ENCODE peak calls at places on chromosomes 13 and 19, in six cellular contexts. One of them, this sample, is unnamed.
A peak's percentile ranks its signal among the peaks of the same experiment; 100 is the strongest.

GRCh38 chr13:27036236-27036981 is 135.2 kb downstream of the USP12 start:
- DNase-seq in HCT116: peak; percentile 32
- DNase-seq in neural progenitor cell: no peak
- DNase-seq in MM.1S: no peak
- DNase-seq in GM23248: peak; percentile 30
- DNase-seq in SK-N-SH: no peak
- DNase-seq in this sample: peak; percentile 72

GRCh38 chr13:27028683-27029480 is 142.7 kb downstream of the USP12 start:
- DNase-seq in HCT116: no peak
- DNase-seq in neural progenitor cell: no peak
- DNase-seq in MM.1S: no peak
- DNase-seq in GM23248: no peak
- DNase-seq in SK-N-SH: no peak
- DNase-seq in this sample: peak; percentile 56

GRCh38 chr19:14519245-14519859 is 1.2 kb upstream of the DNAJB1 start:
- DNase-seq in HCT116: no peak
- DNase-seq in neural progenitor cell: no peak
- DNase-seq in MM.1S: no peak
- DNase-seq in GM23248: no peak
- DNase-seq in SK-N-SH: no peak
- DNase-seq in this sample: no peak

GRCh38 chr13:40351537-40352384 is 314.7 kb downstream of the FOXO1 start:
- DNase-seq in HCT116: no peak
- DNase-seq in neural progenitor cell: no peak
- DNase-seq in MM.1S: no peak
- DNase-seq in GM23248: no peak
- DNase-seq in SK-N-SH: no peak
- DNase-seq in this sample: no peak

GRCh38 chr13:32905063-32905863 is 111.0 kb upstream of the KL start:
- DNase-seq in HCT116: no peak
- DNase-seq in neural progenitor cell: no peak
- DNase-seq in MM.1S: peak; percentile 39
- DNase-seq in GM23248: peak; percentile 67
- DNase-seq in SK-N-SH: no peak
- DNase-seq in this sample: peak; percentile 20

GRCh38 chr13:74930402-74931165 is 551.4 kb downstream of the TBC1D4 start:
- DNase-seq in HCT116: no peak
- DNase-seq in neural progenitor cell: no peak
- DNase-seq in MM.1S: no peak
- DNase-seq in GM23248: peak; percentile 88
- DNase-seq in SK-N-SH: no peak
- DNase-seq in this sample: peak; percentile 86

GRCh38 chr13:33514362-33514761 is 228.8 kb upstream of the STARD13 start:
- DNase-seq in HCT116: no peak
- DNase-seq in neural progenitor cell: peak; percentile 36
- DNase-seq in MM.1S: no peak
- DNase-seq in GM23248: peak; percentile 10
- DNase-seq in SK-N-SH: no peak
- DNase-seq in this sample: peak; percentile 19

GRCh38 chr13:64239372-64239771 is 2823.7 kb upstream of the PCDH20 start:
- DNase-seq in HCT116: no peak
- DNase-seq in neural progenitor cell: no peak
- DNase-seq in MM.1S: no peak
- DNase-seq in GM23248: peak; percentile 15
- DNase-seq in SK-N-SH: no peak
- DNase-seq in this sample: peak; percentile 47

GRCh38 chr19:39444598-39445257 is 654 bp upstream of the SUPT5H start:
- DNase-seq in HCT116: no peak
- DNase-seq in neural progenitor cell: no peak
- DNase-seq in MM.1S: peak; percentile 33
- DNase-seq in GM23248: peak; percentile 58
- DNase-seq in SK-N-SH: no peak
- DNase-seq in this sample: no peak

GRCh38 chr13:56015919-56016318 is 1124.8 kb upstream of the PRR20A start:
- DNase-seq in HCT116: no peak
- DNase-seq in neural progenitor cell: no peak
- DNase-seq in MM.1S: no peak
- DNase-seq in GM23248: no peak
- DNase-seq in SK-N-SH: peak; percentile 3
- DNase-seq in this sample: no peak

GRCh38 chr13:38582133-38582532 is 104.7 kb upstream of the FREM2 start:
- DNase-seq in HCT116: no peak
- DNase-seq in neural progenitor cell: peak; percentile 61
- DNase-seq in MM.1S: peak; percentile 33
- DNase-seq in GM23248: peak; percentile 57
- DNase-seq in SK-N-SH: peak; percentile 20
- DNase-seq in this sample: peak; percentile 59

GRCh38 chr19:17952041-17952976 is 14.6 kb upstream of the KCNN1 start:
- DNase-seq in HCT116: no peak
- DNase-seq in neural progenitor cell: peak; percentile 50
- DNase-seq in MM.1S: no peak
- DNase-seq in GM23248: no peak
- DNase-seq in SK-N-SH: peak; percentile 75
- DNase-seq in this sample: no peak

GRCh38 chr13:79548886-79549285 is 67.9 kb downstream of the NDFIP2 start:
- DNase-seq in HCT116: no peak
- DNase-seq in neural progenitor cell: no peak
- DNase-seq in MM.1S: no peak
- DNase-seq in GM23248: no peak
- DNase-seq in SK-N-SH: peak; percentile 17
- DNase-seq in this sample: peak; percentile 26

GRCh38 chr13:113903361-113903760 is 39.5 kb upstream of the GAS6 start:
- DNase-seq in HCT116: no peak
- DNase-seq in neural progenitor cell: no peak
- DNase-seq in MM.1S: no peak
- DNase-seq in GM23248: peak; percentile 93
- DNase-seq in SK-N-SH: no peak
- DNase-seq in this sample: no peak

GRCh38 chr19:13507053-13507611 is 853 bp upstream of the CACNA1A start:
- DNase-seq in HCT116: no peak
- DNase-seq in neural progenitor cell: peak; percentile 77
- DNase-seq in MM.1S: no peak
- DNase-seq in GM23248: peak; percentile 67
- DNase-seq in SK-N-SH: no peak
- DNase-seq in this sample: no peak

GRCh38 chr13:98252931-98253470 is 75.9 kb upstream of the RNF113B start:
- DNase-seq in HCT116: peak; percentile 21
- DNase-seq in neural progenitor cell: no peak
- DNase-seq in MM.1S: no peak
- DNase-seq in GM23248: peak; percentile 83
- DNase-seq in SK-N-SH: no peak
- DNase-seq in this sample: no peak

GRCh38 chr19:45217193-45217956 is 27.8 kb downstream of the EXOC3L2 start:
- DNase-seq in HCT116: no peak
- DNase-seq in neural progenitor cell: peak; percentile 51
- DNase-seq in MM.1S: no peak
- DNase-seq in GM23248: peak; percentile 48
- DNase-seq in SK-N-SH: peak; percentile 70
- DNase-seq in this sample: no peak

GRCh38 chr19:14450168-14450874 is 17.2 kb downstream of the PKN1 start:
- DNase-seq in HCT116: peak; percentile 87
- DNase-seq in neural progenitor cell: peak; percentile 65
- DNase-seq in MM.1S: peak; percentile 31
- DNase-seq in GM23248: peak; percentile 66
- DNase-seq in SK-N-SH: peak; percentile 95
- DNase-seq in this sample: peak; percentile 67

GRCh38 chr13:77306458-77306857 is 20.4 kb downstream of the MYCBP2 start:
- DNase-seq in HCT116: no peak
- DNase-seq in neural progenitor cell: no peak
- DNase-seq in MM.1S: no peak
- DNase-seq in GM23248: no peak
- DNase-seq in SK-N-SH: no peak
- DNase-seq in this sample: no peak

GRCh38 chr13:77305276-77305675 is 21.6 kb downstream of the MYCBP2 start:
- DNase-seq in HCT116: no peak
- DNase-seq in neural progenitor cell: no peak
- DNase-seq in MM.1S: no peak
- DNase-seq in GM23248: no peak
- DNase-seq in SK-N-SH: no peak
- DNase-seq in this sample: no peak

GRCh38 chr13:77298403-77298802 is 28.5 kb downstream of the MYCBP2 start:
- DNase-seq in HCT116: no peak
- DNase-seq in neural progenitor cell: no peak
- DNase-seq in MM.1S: no peak
- DNase-seq in GM23248: no peak
- DNase-seq in SK-N-SH: no peak
- DNase-seq in this sample: no peak

GRCh38 chr13:77299587-77299986 is 27.3 kb downstream of the MYCBP2 start:
- DNase-seq in HCT116: no peak
- DNase-seq in neural progenitor cell: no peak
- DNase-seq in MM.1S: no peak
- DNase-seq in GM23248: no peak
- DNase-seq in SK-N-SH: no peak
- DNase-seq in this sample: no peak

GRCh38 chr13:77300176-77301141 is 26.4 kb downstream of the MYCBP2 start:
- DNase-seq in HCT116: no peak
- DNase-seq in neural progenitor cell: no peak
- DNase-seq in MM.1S: no peak
- DNase-seq in GM23248: peak; percentile 85
- DNase-seq in SK-N-SH: no peak
- DNase-seq in this sample: peak; percentile 23
- TF ChIP-seq EZH2phosphoT487 in HCT116: no peak
- TF ChIP-seq EZH2phosphoT487 in neural progenitor cell: no peak
- TF ChIP-seq EZH2phosphoT487 in MM.1S: no peak
- TF ChIP-seq EZH2phosphoT487 in GM23248: no peak
- TF ChIP-seq EZH2phosphoT487 in SK-N-SH: no peak
- TF ChIP-seq EZH2phosphoT487 in this sample: no peak

DNA sequence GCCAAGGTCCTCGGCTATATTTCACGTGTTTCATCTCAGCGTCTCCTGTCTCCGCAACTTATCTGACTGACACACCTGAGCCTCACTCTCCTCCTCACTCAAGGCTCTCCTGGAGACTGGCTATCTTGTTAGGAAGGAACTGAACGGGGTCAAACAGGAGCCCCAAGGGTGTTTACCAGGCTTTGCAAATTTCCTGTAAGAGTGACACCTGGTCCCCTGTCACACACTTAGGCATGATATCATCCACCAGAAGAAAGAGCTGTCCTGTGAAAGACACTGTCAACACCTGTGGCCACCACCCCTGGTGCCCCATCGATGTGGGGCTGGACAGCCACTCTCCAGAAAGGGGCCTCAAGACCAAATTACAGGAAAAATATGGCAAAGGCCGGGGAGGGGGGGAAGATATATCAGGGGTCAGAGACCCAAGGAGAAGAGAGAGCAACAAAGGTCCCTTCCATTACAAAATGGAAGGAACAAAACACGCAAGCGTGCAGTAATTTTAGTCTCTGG is 2.9 kb downstream of the CD70 start:
- DNase-seq in HCT116: no peak
- DNase-seq in neural progenitor cell: peak; percentile 10
- DNase-seq in MM.1S: no peak
- DNase-seq in GM23248: no peak
- DNase-seq in SK-N-SH: no peak
- DNase-seq in this sample: no peak
- H3K9ac ChIP-seq in HCT116: no peak overlapping the region
- H3K9ac ChIP-seq in neural progenitor cell: no peak overlapping the region
- H3K9ac ChIP-seq in MM.1S: no peak overlapping the region
- H3K9ac ChIP-seq in GM23248: no peak overlapping the region
- H3K9ac ChIP-seq in SK-N-SH: peak overlapping the region; percentile 67
- H3K9ac ChIP-seq in this sample: no peak overlapping the region

GRCh38 chr19:4694211-4694987 is 24.3 kb upstream of the MYDGF start:
- DNase-seq in HCT116: peak; percentile 93
- DNase-seq in neural progenitor cell: no peak
- DNase-seq in MM.1S: no peak
- DNase-seq in GM23248: peak; percentile 85
- DNase-seq in SK-N-SH: no peak
- DNase-seq in this sample: peak; percentile 100
- TF ChIP-seq EZH2phosphoT487 in HCT116: no peak
- TF ChIP-seq EZH2phosphoT487 in neural progenitor cell: no peak
- TF ChIP-seq EZH2phosphoT487 in MM.1S: no peak
- TF ChIP-seq EZH2phosphoT487 in GM23248: no peak
- TF ChIP-seq EZH2phosphoT487 in SK-N-SH: no peak
- TF ChIP-seq EZH2phosphoT487 in this sample: no peak

DNA sequence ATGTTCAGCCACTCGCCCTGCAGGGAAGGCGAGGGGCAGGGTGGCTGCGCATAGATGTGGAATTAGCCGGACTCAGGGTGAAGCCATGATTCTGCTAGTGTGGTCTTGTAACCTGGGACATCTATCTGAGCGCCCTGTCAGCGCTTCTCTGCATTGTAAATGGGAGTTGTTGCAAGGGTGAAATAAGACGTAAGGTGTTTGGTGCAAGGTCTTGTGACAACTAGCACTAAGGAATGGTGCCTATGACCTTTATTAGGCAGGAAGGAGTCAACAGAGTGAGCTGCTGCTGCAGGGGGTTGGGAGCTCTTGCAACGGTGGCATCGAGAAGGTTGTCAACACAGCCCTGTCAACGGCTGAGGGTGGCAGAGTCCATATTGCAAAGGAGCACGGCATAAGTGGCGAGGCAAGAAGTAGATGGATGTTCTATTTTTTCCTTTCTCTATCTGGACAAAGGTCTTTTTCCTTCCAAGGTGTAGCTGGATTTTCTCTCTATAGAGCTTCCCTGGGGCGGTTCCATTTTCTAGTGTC is 49.3 kb downstream of the IRS2 start:
- DNase-seq in HCT116: no peak
- DNase-seq in neural progenitor cell: no peak
- DNase-seq in MM.1S: no peak
- DNase-seq in GM23248: no peak
- DNase-seq in SK-N-SH: no peak
- DNase-seq in this sample: no peak
- H3K9ac ChIP-seq in HCT116: no peak overlapping the region
- H3K9ac ChIP-seq in neural progenitor cell: no peak overlapping the region
- H3K9ac ChIP-seq in MM.1S: no peak overlapping the region
- H3K9ac ChIP-seq in GM23248: no peak overlapping the region
- H3K9ac ChIP-seq in SK-N-SH: no peak overlapping the region
- H3K9ac ChIP-seq in this sample: no peak overlapping the region

This sample was measured in PC-3.